ENCODE peak calls at places on chromosomes 6 and 20, in nine cellular contexts. J, R, O, F, U, D, I, S and Y are unnamed samples.
A peak's percentile ranks its signal among the peaks of the same experiment; 100 is the strongest.

GRCh38 chr6:7238900-7239589 is 74.0 kb downstream of the SSR1 start:
- DNase-seq in S (peak; percentile 74), U (peak; percentile 42), I (peak; percentile 43), R (peak; percentile 71), J (peak; percentile 22), O (peak; percentile 84), F (peak; percentile 84), D (peak; percentile 79), Y (peak; percentile 51)

GRCh38 chr20:63056236-63057132 is 49.7 kb upstream of the BHLHE23 start:
- DNase-seq in I (no peak), F (no peak), D (no peak), O (no peak), J (peak; percentile 4), S (no peak), R (peak; percentile 15), U (no peak), Y (peak; percentile 47)

GRCh38 chr20:25032478-25033183 is 25.3 kb downstream of the ACSS1 start:
- DNase-seq in S (no peak), F (no peak), I (no peak), D (peak; percentile 45), J (no peak), O (no peak), R (no peak), U (no peak), Y (no peak)

GRCh38 chr20:51128198-51128597 is 105.3 kb upstream of the KCNG1 start:
- DNase-seq in O (peak; percentile 86), F (peak; percentile 91), J (no peak), D (no peak), R (no peak), I (peak; percentile 33), S (no peak), U (peak; percentile 69), Y (no peak)

GRCh38 chr6:169911264-169912263 is 160.1 kb downstream of the ERMARD start:
- DNase-seq in S (no peak), I (no peak), D (no peak), U (no peak), R (no peak), O (no peak), F (no peak), J (no peak), Y (no peak)

GRCh38 chr20:23702021-23702420 is 13.2 kb upstream of the CST4 start:
- DNase-seq in O (no peak), R (no peak), D (no peak), S (no peak), F (no peak), J (no peak), U (no peak), I (no peak), Y (no peak)

GRCh38 chr6:129683606-129684322 is 26.2 kb downstream of the ARHGAP18 start:
- DNase-seq in F (peak; percentile 96), I (peak; percentile 95), O (peak; percentile 100), U (peak; percentile 99), R (peak; percentile 61), S (no peak), D (peak; percentile 71), J (peak; percentile 67), Y (peak; percentile 45)

GRCh38 chr20:62386383-62387218 is at the start of gene RPS21:
- DNase-seq in I (peak; percentile 69), D (peak; percentile 92), F (peak; percentile 95), O (peak; percentile 93), R (peak; percentile 91), J (peak; percentile 83), S (peak; percentile 74), U (peak; percentile 88), Y (peak; percentile 91)

GRCh38 chr20:44409132-44409600 is 53.7 kb downstream of the HNF4A start:
- DNase-seq in U (peak; percentile 5), S (no peak), F (no peak), R (no peak), J (no peak), O (peak; percentile 16), D (no peak), I (no peak), Y (no peak)

GRCh38 chr6:149385998-149386646 is 13.9 kb upstream of the SUMO4 start:
- DNase-seq in J (no peak), D (no peak), S (no peak), O (no peak), U (no peak), I (no peak), F (no peak), R (no peak), Y (no peak)

GRCh38 chr6:7468382-7469081 is 72.9 kb upstream of the DSP start:
- DNase-seq in O (peak; percentile 23), I (no peak), J (no peak), R (no peak), D (peak; percentile 29), F (peak; percentile 72), S (peak; percentile 32), U (peak; percentile 7), Y (no peak)